ENCODE peak calls at places on chromosome 6, in seven cellular contexts. U is upper lobe of right lung; X is brain microvascular endothelial cell; Q is fibroblast of the aortic adventitia; L is HFF-Myc; E is CD8-positive, alpha-beta T cell; S is GM20000. Z is an unnamed sample.

GRCh38 chr6:147001621-147002020 is 202.6 kb upstream of the STXBP5 start:
- DNase-seq in U (no peak), X (no peak), Q (no peak), L (no peak), E (no peak), S (no peak), Z (no peak)

GRCh38 chr6:41159415-41160082 is 3.4 kb downstream of the TREM2 start:
- DNase-seq in U (no peak), X (no peak), Q (peak), L (no peak), E (no peak), S (no peak), Z (no peak)

GRCh38 chr6:160435935-160436334 is 87.8 kb downstream of the SLC22A3 start:
- DNase-seq in U (no peak), X (no peak), Q (no peak), L (no peak), E (no peak), S (no peak), Z (no peak)

GRCh38 chr6:73523434-73524123 is 2.7 kb upstream of the EEF1A1 start:
- DNase-seq in U (peak), X (no peak), Q (peak), L (no peak), E (peak), S (peak), Z (peak)

GRCh38 chr6:119348308-119349040 is 1.1 kb downstream of the MAN1A1 start:
- DNase-seq in U (peak), X (no peak), Q (peak), L (no peak), E (peak), S (peak), Z (no peak)

GRCh38 chr6:84645563-84646266 is 118.7 kb downstream of the TBX18 start:
- DNase-seq in U (no peak), X (peak), Q (peak), L (peak), E (no peak), S (no peak), Z (no peak)

GRCh38 chr6:106574729-106575458 is 54.4 kb downstream of the RTN4IP1 start:
- DNase-seq in U (no peak), X (peak), Q (peak), L (peak), E (no peak), S (no peak), Z (no peak)

GRCh38 chr6:73704260-73704659 is 8.3 kb downstream of the CD109 start:
- DNase-seq in U (no peak), X (peak), Q (peak), L (peak), E (no peak), S (no peak), Z (no peak)

GRCh38 chr6:33297956-33298772 is 578 bp downstream of the RGL2 start:
- DNase-seq in U (no peak), X (peak), Q (peak), L (no peak), E (no peak), S (peak), Z (peak)

GRCh38 chr6:79868098-79868722 is 79.1 kb downstream of the ELOVL4 start:
- DNase-seq in U (no peak), X (peak), Q (peak), L (peak), E (no peak), S (peak), Z (no peak)
- TF ChIP-seq CTCF in U (peak), X (peak), Q (peak), L (peak), E (peak), S (peak), Z (peak)

GRCh38 chr6:19613678-19614077 is 223.5 kb upstream of the ID4 start:
- DNase-seq in U (no peak), X (no peak), Q (no peak), L (no peak), E (no peak), S (no peak), Z (no peak)
- TF ChIP-seq CTCF in U (no peak), X (no peak), Q (no peak), L (no peak), E (no peak), S (no peak), Z (no peak)

GRCh38 chr6:102619585-102619984 is 1226.1 kb downstream of the GRIK2 start:
- DNase-seq in U (no peak), X (peak), Q (peak), L (no peak), E (no peak), S (peak), Z (no peak)
- TF ChIP-seq CTCF in U (peak), X (peak), Q (no peak), L (peak), E (no peak), S (no peak), Z (no peak)

GRCh38 chr6:17012421-17013225 is 89.2 kb upstream of the STMND1 start:
- DNase-seq in U (no peak), X (peak), Q (peak), L (peak), E (no peak), S (no peak), Z (no peak)
- TF ChIP-seq CTCF in U (peak), X (peak), Q (no peak), L (peak), E (no peak), S (no peak), Z (no peak)